ENCODE peak calls at places on chromosomes 12 and 14, in five cellular contexts. One of them, this sample, is unnamed.

GRCh38 chr14:73240816-73241480 is 3.6 kb downstream of the PAPLN start:
- DNase-seq in CD4-positive, CD25-positive, alpha-beta regulatory T cell: no peak
- DNase-seq in A673: no peak
- DNase-seq in hepatocyte: no peak
- DNase-seq in AG10803: no peak
- DNase-seq in this sample: no peak

GRCh38 chr14:36773136-36773540 is 111.5 kb downstream of the PAX9 start:
- DNase-seq in A673: peak
- DNase-seq in hepatocyte: peak
- DNase-seq in CD4-positive, CD25-positive, alpha-beta regulatory T cell: no peak
- DNase-seq in AG10803: peak
- DNase-seq in this sample: peak

GRCh38 chr12:6465467-6466183 is 4.9 kb downstream of the VAMP1 start:
- DNase-seq in A673: peak
- DNase-seq in hepatocyte: peak
- DNase-seq in CD4-positive, CD25-positive, alpha-beta regulatory T cell: peak
- DNase-seq in AG10803: peak
- DNase-seq in this sample: peak

GRCh38 chr12:131035268-131035681 is 81.6 kb downstream of the ADGRD1 start:
- DNase-seq in A673: no peak
- DNase-seq in CD4-positive, CD25-positive, alpha-beta regulatory T cell: no peak
- DNase-seq in AG10803: no peak
- DNase-seq in hepatocyte: no peak
- DNase-seq in this sample: no peak

GRCh38 chr14:31243860-31244259 is 36.3 kb upstream of the HECTD1 start:
- DNase-seq in CD4-positive, CD25-positive, alpha-beta regulatory T cell: no peak
- DNase-seq in AG10803: no peak
- DNase-seq in hepatocyte: peak
- DNase-seq in A673: no peak
- DNase-seq in this sample: no peak

GRCh38 chr12:46407360-46407759 is 34.8 kb upstream of the SLC38A2 start:
- DNase-seq in AG10803: no peak
- DNase-seq in hepatocyte: no peak
- DNase-seq in CD4-positive, CD25-positive, alpha-beta regulatory T cell: no peak
- DNase-seq in A673: no peak
- DNase-seq in this sample: no peak

GRCh38 chr14:24179294-24179960 is 7.5 kb downstream of the REC8 start:
- DNase-seq in hepatocyte: no peak
- DNase-seq in CD4-positive, CD25-positive, alpha-beta regulatory T cell: no peak
- DNase-seq in AG10803: no peak
- DNase-seq in A673: no peak
- DNase-seq in this sample: no peak

GRCh38 chr14:91241848-91242247 is 2.7 kb downstream of the GPR68 start:
- DNase-seq in AG10803: no peak
- DNase-seq in A673: no peak
- DNase-seq in hepatocyte: no peak
- DNase-seq in CD4-positive, CD25-positive, alpha-beta regulatory T cell: peak
- DNase-seq in this sample: no peak

GRCh38 chr14:51208982-51209381 is 31.1 kb upstream of the TMX1 start:
- DNase-seq in A673: no peak
- DNase-seq in hepatocyte: no peak
- DNase-seq in CD4-positive, CD25-positive, alpha-beta regulatory T cell: no peak
- DNase-seq in AG10803: no peak
- DNase-seq in this sample: no peak

GRCh38 chr14:74893614-74894091 is 11.9 kb downstream of the DLST start:
- DNase-seq in A673: no peak
- DNase-seq in AG10803: no peak
- DNase-seq in hepatocyte: no peak
- DNase-seq in CD4-positive, CD25-positive, alpha-beta regulatory T cell: no peak
- DNase-seq in this sample: no peak

GRCh38 chr14:67620217-67620789 is 583 bp downstream of the ARG2 start:
- DNase-seq in hepatocyte: peak
- DNase-seq in CD4-positive, CD25-positive, alpha-beta regulatory T cell: no peak
- DNase-seq in A673: peak
- DNase-seq in AG10803: no peak
- DNase-seq in this sample: no peak

GRCh38 chr14:98185036-98185435 is 1087.0 kb downstream of the BCL11B start:
- DNase-seq in A673: no peak
- DNase-seq in hepatocyte: no peak
- DNase-seq in AG10803: no peak
- DNase-seq in CD4-positive, CD25-positive, alpha-beta regulatory T cell: peak
- DNase-seq in this sample: no peak

GRCh38 chr12:119412811-119413794 is 78.6 kb downstream of the CCDC60 start:
- DNase-seq in AG10803: peak
- DNase-seq in CD4-positive, CD25-positive, alpha-beta regulatory T cell: peak
- DNase-seq in hepatocyte: peak
- DNase-seq in A673: peak
- DNase-seq in this sample: peak

GRCh38 chr14:89747146-89747545 is 207.4 kb downstream of the EFCAB11 start:
- DNase-seq in CD4-positive, CD25-positive, alpha-beta regulatory T cell: no peak
- DNase-seq in A673: no peak
- DNase-seq in AG10803: no peak
- DNase-seq in hepatocyte: no peak
- DNase-seq in this sample: no peak

GRCh38 chr12:4216542-4216927 is 57.0 kb upstream of the CCND2 start:
- DNase-seq in AG10803: no peak
- DNase-seq in A673: no peak
- DNase-seq in CD4-positive, CD25-positive, alpha-beta regulatory T cell: no peak
- DNase-seq in hepatocyte: no peak
- DNase-seq in this sample: no peak

GRCh38 chr14:31966896-31967668 is 110.0 kb upstream of the ARHGAP5 start:
- DNase-seq in A673: no peak
- DNase-seq in AG10803: peak
- DNase-seq in CD4-positive, CD25-positive, alpha-beta regulatory T cell: no peak
- DNase-seq in hepatocyte: no peak
- DNase-seq in this sample: no peak

GRCh38 chr12:52452101-52452500 is at the start of gene KRT6B:
- DNase-seq in hepatocyte: no peak
- DNase-seq in A673: no peak
- DNase-seq in CD4-positive, CD25-positive, alpha-beta regulatory T cell: no peak
- DNase-seq in AG10803: no peak
- DNase-seq in this sample: no peak

GRCh38 chr14:54219281-54220121 is 177.3 kb upstream of the CDKN3 start:
- DNase-seq in hepatocyte: peak
- DNase-seq in A673: no peak
- DNase-seq in AG10803: peak
- DNase-seq in CD4-positive, CD25-positive, alpha-beta regulatory T cell: no peak
- DNase-seq in this sample: peak

GRCh38 chr14:95126906-95127530 is 30.3 kb downstream of the DICER1 start:
- DNase-seq in hepatocyte: no peak
- DNase-seq in AG10803: no peak
- DNase-seq in A673: no peak
- DNase-seq in CD4-positive, CD25-positive, alpha-beta regulatory T cell: no peak
- DNase-seq in this sample: no peak

GRCh38 chr12:97168804-97169203 is 261.7 kb downstream of the NEDD1 start:
- DNase-seq in hepatocyte: no peak
- DNase-seq in A673: peak
- DNase-seq in CD4-positive, CD25-positive, alpha-beta regulatory T cell: no peak
- DNase-seq in AG10803: no peak
- DNase-seq in this sample: no peak

GRCh38 chr14:43147480-43147879 is 1359.6 kb downstream of the FSCB start:
- DNase-seq in hepatocyte: no peak
- DNase-seq in A673: peak
- DNase-seq in AG10803: no peak
- DNase-seq in CD4-positive, CD25-positive, alpha-beta regulatory T cell: no peak
- DNase-seq in this sample: peak

GRCh38 chr14:95516554-95517209 is at the start of gene SYNE3:
- DNase-seq in CD4-positive, CD25-positive, alpha-beta regulatory T cell: peak
- DNase-seq in AG10803: no peak
- DNase-seq in A673: peak
- DNase-seq in hepatocyte: peak
- DNase-seq in this sample: no peak

GRCh38 chr14:73913256-73913655 is 26.6 kb downstream of the ZNF410 start:
- DNase-seq in AG10803: no peak
- DNase-seq in hepatocyte: peak
- DNase-seq in CD4-positive, CD25-positive, alpha-beta regulatory T cell: no peak
- DNase-seq in A673: no peak
- DNase-seq in this sample: no peak

GRCh38 chr12:132056320-132056719 is 87.8 kb downstream of the DDX51 start:
- DNase-seq in hepatocyte: no peak
- DNase-seq in AG10803: no peak
- DNase-seq in A673: no peak
- DNase-seq in CD4-positive, CD25-positive, alpha-beta regulatory T cell: no peak
- DNase-seq in this sample: no peak

GRCh38 chr12:132056959-132057358 is 87.2 kb downstream of the DDX51 start:
- DNase-seq in hepatocyte: no peak
- DNase-seq in A673: no peak
- DNase-seq in AG10803: no peak
- DNase-seq in CD4-positive, CD25-positive, alpha-beta regulatory T cell: no peak
- DNase-seq in this sample: no peak

GRCh38 chr12:132054983-132055382 is 89.1 kb downstream of the DDX51 start:
- DNase-seq in AG10803: no peak
- DNase-seq in hepatocyte: no peak
- DNase-seq in CD4-positive, CD25-positive, alpha-beta regulatory T cell: no peak
- DNase-seq in A673: no peak
- DNase-seq in this sample: no peak

GRCh38 chr12:132053338-132054330 is 90.5 kb downstream of the DDX51 start:
- DNase-seq in hepatocyte: no peak
- DNase-seq in A673: no peak
- DNase-seq in CD4-positive, CD25-positive, alpha-beta regulatory T cell: no peak
- DNase-seq in AG10803: no peak
- DNase-seq in this sample: no peak

GRCh38 chr12:132055535-132056096 is 88.5 kb downstream of the DDX51 start:
- DNase-seq in AG10803: no peak
- DNase-seq in CD4-positive, CD25-positive, alpha-beta regulatory T cell: no peak
- DNase-seq in hepatocyte: no peak
- DNase-seq in A673: no peak
- DNase-seq in this sample: no peak
- H3K4me3 ChIP-seq in AG10803: no peak
- H3K4me3 ChIP-seq in CD4-positive, CD25-positive, alpha-beta regulatory T cell: no peak
- H3K4me3 ChIP-seq in hepatocyte: no peak
- H3K4me3 ChIP-seq in A673: no peak
- H3K4me3 ChIP-seq in this sample: no peak

DNA sequence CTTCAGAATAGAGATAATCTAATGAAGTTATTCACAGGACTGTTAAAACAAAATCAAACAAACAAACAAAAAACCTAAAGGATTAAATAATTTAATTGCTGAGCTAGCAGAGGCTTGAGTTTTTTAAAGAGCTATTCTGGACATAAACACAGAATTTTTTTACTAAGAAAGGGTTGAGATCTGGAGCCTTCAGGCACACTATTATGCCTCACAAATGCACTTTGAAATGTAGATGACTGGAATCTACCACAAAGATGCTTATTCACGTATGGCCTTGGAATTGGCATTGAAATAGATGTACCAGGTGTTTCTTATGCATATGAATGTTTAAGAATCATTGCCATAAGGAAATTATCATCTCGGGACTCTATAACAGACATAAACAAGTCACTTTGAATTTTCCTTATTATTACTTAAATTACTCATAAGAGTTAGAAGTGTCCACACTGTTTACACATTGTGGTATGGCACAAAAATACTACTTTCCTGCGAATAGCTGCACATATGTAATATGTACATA is 21.6 kb downstream of the PUS7L start:
- DNase-seq in CD4-positive, CD25-positive, alpha-beta regulatory T cell: no peak
- DNase-seq in AG10803: peak
- DNase-seq in A673: no peak
- DNase-seq in hepatocyte: no peak
- DNase-seq in this sample: peak
- H3K4me3 ChIP-seq in CD4-positive, CD25-positive, alpha-beta regulatory T cell: no peak
- H3K4me3 ChIP-seq in AG10803: no peak
- H3K4me3 ChIP-seq in A673: no peak
- H3K4me3 ChIP-seq in hepatocyte: no peak
- H3K4me3 ChIP-seq in this sample: no peak

GRCh38 chr12:64679487-64679983 is 69.2 kb downstream of the RASSF3 start:
- DNase-seq in CD4-positive, CD25-positive, alpha-beta regulatory T cell: peak
- DNase-seq in AG10803: peak
- DNase-seq in hepatocyte: no peak
- DNase-seq in A673: peak
- DNase-seq in this sample: peak
- H3K4me3 ChIP-seq in CD4-positive, CD25-positive, alpha-beta regulatory T cell: peak
- H3K4me3 ChIP-seq in AG10803: peak
- H3K4me3 ChIP-seq in hepatocyte: no peak
- H3K4me3 ChIP-seq in A673: peak
- H3K4me3 ChIP-seq in this sample: peak

GRCh38 chr12:108635997-108636808 is 2.5 kb upstream of the SELPLG start:
- DNase-seq in CD4-positive, CD25-positive, alpha-beta regulatory T cell: no peak
- DNase-seq in A673: no peak
- DNase-seq in AG10803: no peak
- DNase-seq in hepatocyte: no peak
- DNase-seq in this sample: no peak

GRCh38 chr12:108634225-108634795 is 616 bp upstream of the SELPLG start:
- DNase-seq in hepatocyte: no peak
- DNase-seq in CD4-positive, CD25-positive, alpha-beta regulatory T cell: peak
- DNase-seq in A673: no peak
- DNase-seq in AG10803: no peak
- DNase-seq in this sample: no peak

GRCh38 chr12:108635201-108635996 is 1.7 kb upstream of the SELPLG start:
- DNase-seq in A673: no peak
- DNase-seq in hepatocyte: no peak
- DNase-seq in AG10803: peak
- DNase-seq in CD4-positive, CD25-positive, alpha-beta regulatory T cell: peak
- DNase-seq in this sample: no peak

GRCh38 chr12:108633081-108633533 is 587 bp downstream of the SELPLG start:
- DNase-seq in A673: no peak
- DNase-seq in CD4-positive, CD25-positive, alpha-beta regulatory T cell: no peak
- DNase-seq in AG10803: no peak
- DNase-seq in hepatocyte: no peak
- DNase-seq in this sample: no peak

DNA sequence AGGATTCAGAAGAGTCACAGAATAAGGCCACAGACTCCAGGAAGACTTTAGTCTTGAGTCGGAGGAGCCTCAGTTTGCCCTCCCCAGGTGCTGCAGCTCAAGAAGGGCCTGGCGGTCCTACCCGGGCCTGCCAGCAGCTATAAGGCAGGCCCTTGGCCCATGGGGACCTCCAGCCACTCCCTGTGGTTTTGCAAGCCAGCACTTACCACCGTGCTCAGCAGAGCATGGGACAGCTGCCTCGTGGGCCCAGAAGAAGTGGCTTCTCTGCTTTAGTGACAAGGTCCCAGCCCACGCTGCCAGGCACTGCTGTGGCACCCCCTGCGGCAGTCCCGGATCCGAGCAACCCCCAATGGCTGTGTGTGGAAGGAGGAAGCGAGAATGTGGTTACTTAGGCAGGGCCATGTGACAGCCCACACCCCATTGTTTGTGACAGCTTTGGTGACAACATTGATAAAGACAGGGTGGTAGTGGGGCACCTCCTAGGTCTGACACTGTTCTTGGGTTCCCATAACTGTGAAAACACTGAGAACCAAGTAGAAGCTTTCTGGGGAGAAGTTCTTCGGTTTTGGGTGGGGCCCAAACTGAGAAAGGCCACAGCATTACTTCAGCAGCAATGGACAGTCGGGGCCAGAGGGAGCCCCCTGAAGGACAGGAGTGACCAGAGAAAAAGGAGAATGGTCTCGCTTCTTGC is at the start of gene SELPLG:
- DNase-seq in hepatocyte: no peak
- DNase-seq in CD4-positive, CD25-positive, alpha-beta regulatory T cell: peak
- DNase-seq in A673: no peak
- DNase-seq in AG10803: no peak
- DNase-seq in this sample: no peak
- H3K4me3 ChIP-seq in hepatocyte: no peak
- H3K4me3 ChIP-seq in CD4-positive, CD25-positive, alpha-beta regulatory T cell: peak
- H3K4me3 ChIP-seq in A673: no peak
- H3K4me3 ChIP-seq in AG10803: no peak
- H3K4me3 ChIP-seq in this sample: no peak

This sample was measured in fibroblast of mammary gland.